ENCODE peak calls at places on chromosome 6, in seven cellular contexts. One of them, this sample, is unnamed.

GRCh38 chr6:169962604-169963469 is 211.4 kb downstream of the ERMARD start:
- DNase-seq in HFFc6: no peak
- DNase-seq in vagina: peak; percentile 74
- DNase-seq in GM23338: no peak
- DNase-seq in CD8-positive, alpha-beta T cell: no peak
- DNase-seq in Panc1: no peak
- DNase-seq in lung: no peak
- DNase-seq in this sample: no peak

GRCh38 chr6:4355241-4355640 is 219.9 kb upstream of the ECI2 start:
- DNase-seq in Panc1: no peak
- DNase-seq in CD8-positive, alpha-beta T cell: no peak
- DNase-seq in GM23338: no peak
- DNase-seq in vagina: no peak
- DNase-seq in HFFc6: peak; percentile 88
- DNase-seq in lung: no peak
- DNase-seq in this sample: peak; percentile 69

GRCh38 chr6:3305216-3305565 is 46.4 kb downstream of the PSMG4 start:
- DNase-seq in Panc1: no peak
- DNase-seq in lung: no peak
- DNase-seq in HFFc6: no peak
- DNase-seq in CD8-positive, alpha-beta T cell: no peak
- DNase-seq in GM23338: no peak
- DNase-seq in vagina: no peak
- DNase-seq in this sample: no peak

GRCh38 chr6:43972915-43973304 is 154.3 kb downstream of the MRPL14 start:
- DNase-seq in HFFc6: peak; percentile 85
- DNase-seq in lung: peak; percentile 76
- DNase-seq in GM23338: no peak
- DNase-seq in vagina: no peak
- DNase-seq in CD8-positive, alpha-beta T cell: no peak
- DNase-seq in Panc1: no peak
- DNase-seq in this sample: peak; percentile 92

GRCh38 chr6:156645106-156645505 is 132.1 kb upstream of the ARID1B start:
- DNase-seq in Panc1: no peak
- DNase-seq in HFFc6: peak; percentile 33
- DNase-seq in CD8-positive, alpha-beta T cell: no peak
- DNase-seq in lung: no peak
- DNase-seq in vagina: no peak
- DNase-seq in GM23338: no peak
- DNase-seq in this sample: no peak

GRCh38 chr6:43052842-43053544 is 658 bp downstream of the CUL7 start:
- DNase-seq in GM23338: peak; percentile 57
- DNase-seq in HFFc6: no peak
- DNase-seq in vagina: no peak
- DNase-seq in CD8-positive, alpha-beta T cell: no peak
- DNase-seq in Panc1: no peak
- DNase-seq in lung: no peak
- DNase-seq in this sample: peak; percentile 6

GRCh38 chr6:17289491-17290106 is 8.4 kb downstream of the RBM24 start:
- DNase-seq in Panc1: no peak
- DNase-seq in lung: peak; percentile 82
- DNase-seq in CD8-positive, alpha-beta T cell: no peak
- DNase-seq in vagina: no peak
- DNase-seq in HFFc6: no peak
- DNase-seq in GM23338: no peak
- DNase-seq in this sample: no peak

GRCh38 chr6:117677553-117678131 is 2.4 kb downstream of the NUS1 start:
- DNase-seq in HFFc6: peak; percentile 21
- DNase-seq in GM23338: no peak
- DNase-seq in CD8-positive, alpha-beta T cell: no peak
- DNase-seq in vagina: no peak
- DNase-seq in lung: no peak
- DNase-seq in Panc1: peak; percentile 25
- DNase-seq in this sample: peak; percentile 50

GRCh38 chr6:106116125-106116524 is 30.0 kb downstream of the PRDM1 start:
- DNase-seq in Panc1: no peak
- DNase-seq in HFFc6: no peak
- DNase-seq in GM23338: no peak
- DNase-seq in lung: no peak
- DNase-seq in vagina: no peak
- DNase-seq in CD8-positive, alpha-beta T cell: no peak
- DNase-seq in this sample: peak; percentile 65

GRCh38 chr6:165049362-165049761 is 260.0 kb downstream of the C6orf118 start:
- DNase-seq in vagina: no peak
- DNase-seq in Panc1: no peak
- DNase-seq in HFFc6: no peak
- DNase-seq in lung: no peak
- DNase-seq in CD8-positive, alpha-beta T cell: no peak
- DNase-seq in GM23338: peak; percentile 89
- DNase-seq in this sample: peak; percentile 48

GRCh38 chr6:11224252-11224965 is 8.1 kb downstream of the NEDD9 start:
- DNase-seq in vagina: no peak
- DNase-seq in HFFc6: peak; percentile 68
- DNase-seq in lung: no peak
- DNase-seq in CD8-positive, alpha-beta T cell: peak; percentile 65
- DNase-seq in GM23338: no peak
- DNase-seq in Panc1: no peak
- DNase-seq in this sample: no peak

GRCh38 chr6:163415620-163416379 is 1.3 kb downstream of the QKI start:
- DNase-seq in HFFc6: peak; percentile 41
- DNase-seq in Panc1: no peak
- DNase-seq in GM23338: peak; percentile 66
- DNase-seq in CD8-positive, alpha-beta T cell: no peak
- DNase-seq in vagina: no peak
- DNase-seq in lung: peak; percentile 51
- DNase-seq in this sample: peak; percentile 61

GRCh38 chr6:129635396-129636164 is 74.4 kb downstream of the ARHGAP18 start:
- DNase-seq in Panc1: no peak
- DNase-seq in CD8-positive, alpha-beta T cell: no peak
- DNase-seq in lung: no peak
- DNase-seq in HFFc6: peak; percentile 73
- DNase-seq in GM23338: no peak
- DNase-seq in vagina: no peak
- DNase-seq in this sample: peak; percentile 26

DNA sequence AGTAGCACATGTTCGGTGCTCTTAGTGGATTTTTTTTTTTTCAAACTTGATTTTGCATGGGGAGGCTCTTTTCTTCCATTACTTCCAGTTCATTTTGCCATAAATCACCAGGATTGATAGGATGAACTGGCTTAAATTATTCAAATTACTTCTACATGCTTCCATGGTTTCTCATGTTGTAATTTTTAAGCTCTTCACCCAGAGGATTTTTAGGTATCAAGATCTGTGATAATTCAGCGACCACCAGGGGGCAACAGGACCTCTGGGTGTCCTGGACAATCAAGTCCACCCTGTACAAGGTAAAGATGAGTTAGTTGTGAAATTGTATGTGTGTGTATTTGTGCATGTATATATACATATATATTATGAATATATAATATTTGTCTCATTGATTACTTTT is 4.2 kb upstream of the EPHA7 start:
- DNase-seq in Panc1: no peak
- DNase-seq in HFFc6: no peak
- DNase-seq in lung: no peak
- DNase-seq in GM23338: peak; percentile 65
- DNase-seq in vagina: no peak
- DNase-seq in CD8-positive, alpha-beta T cell: no peak
- DNase-seq in this sample: peak; percentile 58
- TF ChIP-seq CTCF in Panc1: peak; percentile 41
- TF ChIP-seq CTCF in HFFc6: peak; percentile 52
- TF ChIP-seq CTCF in lung: no peak
- TF ChIP-seq CTCF in GM23338: peak; percentile 73
- TF ChIP-seq CTCF in vagina: peak; percentile 30
- TF ChIP-seq CTCF in CD8-positive, alpha-beta T cell: no peak
- TF ChIP-seq CTCF in this sample: peak; percentile 9

GRCh38 chr6:137975058-137975940 is 108.2 kb downstream of the TNFAIP3 start:
- DNase-seq in lung: no peak
- DNase-seq in HFFc6: no peak
- DNase-seq in vagina: no peak
- DNase-seq in Panc1: no peak
- DNase-seq in GM23338: peak; percentile 27
- DNase-seq in CD8-positive, alpha-beta T cell: no peak
- DNase-seq in this sample: peak; percentile 29
- TF ChIP-seq CTCF in lung: peak; percentile 3
- TF ChIP-seq CTCF in HFFc6: peak; percentile 69
- TF ChIP-seq CTCF in vagina: no peak
- TF ChIP-seq CTCF in Panc1: peak; percentile 38
- TF ChIP-seq CTCF in GM23338: peak; percentile 32
- TF ChIP-seq CTCF in CD8-positive, alpha-beta T cell: peak; percentile 75
- TF ChIP-seq CTCF in this sample: peak; percentile 53

GRCh38 chr6:79808846-79809245 is 138.5 kb downstream of the ELOVL4 start:
- DNase-seq in lung: no peak
- DNase-seq in CD8-positive, alpha-beta T cell: no peak
- DNase-seq in HFFc6: no peak
- DNase-seq in Panc1: no peak
- DNase-seq in GM23338: no peak
- DNase-seq in vagina: no peak
- DNase-seq in this sample: no peak

GRCh38 chr6:79812195-79812594 is 135.2 kb downstream of the ELOVL4 start:
- DNase-seq in vagina: no peak
- DNase-seq in CD8-positive, alpha-beta T cell: no peak
- DNase-seq in GM23338: peak; percentile 48
- DNase-seq in lung: no peak
- DNase-seq in HFFc6: no peak
- DNase-seq in Panc1: no peak
- DNase-seq in this sample: no peak

GRCh38 chr6:79813143-79813542 is 134.2 kb downstream of the ELOVL4 start:
- DNase-seq in CD8-positive, alpha-beta T cell: no peak
- DNase-seq in Panc1: no peak
- DNase-seq in lung: no peak
- DNase-seq in vagina: no peak
- DNase-seq in HFFc6: no peak
- DNase-seq in GM23338: no peak
- DNase-seq in this sample: no peak

GRCh38 chr6:79810878-79811277 is 136.5 kb downstream of the ELOVL4 start:
- DNase-seq in lung: no peak
- DNase-seq in GM23338: no peak
- DNase-seq in vagina: no peak
- DNase-seq in Panc1: no peak
- DNase-seq in CD8-positive, alpha-beta T cell: no peak
- DNase-seq in HFFc6: no peak
- DNase-seq in this sample: no peak

DNA sequence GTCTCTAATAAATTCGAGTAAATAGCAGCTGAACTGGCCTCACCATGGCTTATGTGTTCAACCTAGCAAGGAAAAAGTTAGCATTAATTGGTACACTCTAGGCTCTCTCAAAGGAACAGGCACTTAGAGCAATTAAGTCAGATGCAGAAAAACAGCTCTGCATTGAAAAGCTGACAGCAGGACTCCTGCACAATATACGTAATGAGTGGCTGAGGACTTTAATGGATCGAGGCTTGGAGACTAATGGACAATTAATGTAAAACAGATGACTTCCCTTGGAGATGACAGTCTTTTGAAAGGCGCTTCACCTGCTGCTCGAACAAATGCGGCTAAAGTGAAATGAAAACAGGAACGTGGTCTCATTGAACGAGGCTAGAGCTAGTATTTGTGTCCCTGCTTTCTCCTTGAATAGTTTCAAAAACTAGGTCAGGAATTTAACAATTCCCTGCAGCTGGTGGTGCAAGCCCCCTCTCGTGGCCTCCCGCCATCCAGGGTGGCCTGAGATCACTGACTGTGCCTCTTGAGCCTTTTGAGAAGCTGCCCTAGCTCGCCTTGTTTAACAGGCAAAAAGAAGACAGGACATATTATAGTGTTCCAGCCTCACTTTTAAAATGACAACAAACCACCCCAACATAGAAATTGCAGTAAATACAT is 137.1 kb downstream of the ELOVL4 start:
- DNase-seq in CD8-positive, alpha-beta T cell: no peak
- DNase-seq in vagina: no peak
- DNase-seq in GM23338: peak; percentile 27
- DNase-seq in HFFc6: no peak
- DNase-seq in Panc1: no peak
- DNase-seq in lung: no peak
- DNase-seq in this sample: no peak
- TF ChIP-seq CTCF in CD8-positive, alpha-beta T cell: no peak
- TF ChIP-seq CTCF in vagina: no peak
- TF ChIP-seq CTCF in GM23338: peak; percentile 2
- TF ChIP-seq CTCF in HFFc6: no peak
- TF ChIP-seq CTCF in Panc1: no peak
- TF ChIP-seq CTCF in lung: no peak
- TF ChIP-seq CTCF in this sample: no peak

GRCh38 chr6:158660331-158660730 is 10.5 kb downstream of the SYTL3 start:
- DNase-seq in Panc1: no peak
- DNase-seq in lung: no peak
- DNase-seq in CD8-positive, alpha-beta T cell: peak; percentile 67
- DNase-seq in vagina: no peak
- DNase-seq in HFFc6: no peak
- DNase-seq in GM23338: peak; percentile 80
- DNase-seq in this sample: peak; percentile 47
- TF ChIP-seq CTCF in Panc1: peak; percentile 43
- TF ChIP-seq CTCF in lung: no peak
- TF ChIP-seq CTCF in CD8-positive, alpha-beta T cell: peak; percentile 73
- TF ChIP-seq CTCF in vagina: peak; percentile 21
- TF ChIP-seq CTCF in HFFc6: peak; percentile 76
- TF ChIP-seq CTCF in GM23338: peak; percentile 74
- TF ChIP-seq CTCF in this sample: peak; percentile 35

DNA sequence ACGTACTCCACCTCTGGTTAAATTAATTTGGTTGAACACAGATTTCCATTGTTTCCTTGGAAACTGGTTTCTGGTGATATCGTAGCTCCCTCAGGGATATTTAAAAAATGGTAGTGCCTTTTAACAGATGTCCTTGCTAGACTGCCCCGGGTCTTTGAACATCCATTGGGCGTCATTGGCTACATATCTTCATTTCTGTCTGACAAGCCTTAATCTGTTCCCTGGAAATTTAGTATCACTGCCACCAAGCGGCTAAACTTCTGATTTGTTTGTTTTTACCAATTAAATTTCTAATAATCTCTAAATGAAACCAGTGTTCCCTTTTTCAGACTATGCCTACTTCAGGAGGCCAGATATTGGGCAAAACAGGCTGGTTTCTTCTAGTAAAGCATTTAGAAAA is 249.3 kb downstream of the ZFAND3 start:
- DNase-seq in Panc1: no peak
- DNase-seq in HFFc6: no peak
- DNase-seq in GM23338: no peak
- DNase-seq in lung: no peak
- DNase-seq in vagina: no peak
- DNase-seq in CD8-positive, alpha-beta T cell: no peak
- DNase-seq in this sample: no peak
- TF ChIP-seq CTCF in Panc1: peak; percentile 26
- TF ChIP-seq CTCF in HFFc6: peak; percentile 26
- TF ChIP-seq CTCF in GM23338: peak; percentile 9
- TF ChIP-seq CTCF in lung: no peak
- TF ChIP-seq CTCF in vagina: no peak
- TF ChIP-seq CTCF in CD8-positive, alpha-beta T cell: no peak
- TF ChIP-seq CTCF in this sample: peak; percentile 16

This sample was measured in MCF 10A.